ENCODE peak calls at places on chromosomes 12 and 14, in seven cellular contexts. Z, S, E, G, T, P and Y are unnamed samples. For H3K9me3, the result is how much of the 10 kb centered on the place peaks cover.

GRCh38 chr14:69037790-69038448 is 58.8 kb upstream of the ACTN1 start:
- DNase-seq in Z (no peak), S (no peak), E (peak), G (no peak), T (no peak), P (no peak), Y (no peak)

GRCh38 chr12:97283297-97283696 is 179.3 kb upstream of the RMST start:
- DNase-seq in Z (no peak), S (no peak), E (no peak), G (no peak), T (no peak), P (peak), Y (no peak)

GRCh38 chr14:33454022-33454645 is 496.7 kb downstream of the EGLN3 start:
- DNase-seq in Z (no peak), S (no peak), E (peak), G (no peak), T (no peak), P (no peak), Y (no peak)

GRCh38 chr14:36517242-36518030 is 2.6 kb downstream of the NKX2-1 start:
- DNase-seq in Z (no peak), S (no peak), E (no peak), G (no peak), T (no peak), P (no peak), Y (no peak)

GRCh38 chr12:124548854-124549378 is 18.5 kb downstream of the NCOR2 start:
- DNase-seq in Z (peak), S (no peak), E (peak), G (no peak), T (no peak), P (peak), Y (no peak)

GRCh38 chr12:70756118-70756517 is 118.9 kb upstream of the PTPRB start:
- DNase-seq in Z (no peak), S (no peak), E (peak), G (no peak), T (no peak), P (peak), Y (no peak)

GRCh38 chr12:38056701-38057689 is 259.6 kb upstream of the ALG10B start:
- DNase-seq in Z (no peak), S (no peak), E (peak), G (no peak), T (no peak), P (no peak), Y (no peak)

GRCh38 chr14:37196604-37197420 is 925 bp upstream of the MIPOL1 start:
- DNase-seq in Z (no peak), S (no peak), E (peak), G (no peak), T (no peak), P (no peak), Y (no peak)

GRCh38 chr14:22929848-22930364 is 730 bp upstream of the PRMT5 start:
- DNase-seq in Z (no peak), S (no peak), E (no peak), G (no peak), T (no peak), P (no peak), Y (no peak)

GRCh38 chr14:37150414-37150813 is 22.0 kb downstream of the SLC25A21 start:
- DNase-seq in Z (no peak), S (no peak), E (peak), G (no peak), T (no peak), P (peak), Y (no peak)

GRCh38 chr12:22169281-22169824 is 123.3 kb downstream of the CMAS start:
- DNase-seq in Z (no peak), S (no peak), E (no peak), G (no peak), T (no peak), P (no peak), Y (no peak)

GRCh38 chr14:58488550-58488949 is 61.0 kb downstream of the KIAA0586 start:
- DNase-seq in Z (no peak), S (no peak), E (peak), G (no peak), T (no peak), P (peak), Y (no peak)

GRCh38 chr12:85803231-85803630 is 33.0 kb downstream of the RASSF9 start:
- DNase-seq in Z (no peak), S (no peak), E (peak), G (no peak), T (no peak), P (peak), Y (no peak)

GRCh38 chr14:72420749-72421452 is 473.0 kb downstream of the DPF3 start:
- DNase-seq in Z (peak), S (peak), E (peak), G (no peak), T (peak), P (peak), Y (peak)

GRCh38 chr14:68665792-68666195 is 127.1 kb downstream of the ZFP36L1 start:
- DNase-seq in Z (no peak), S (no peak), E (no peak), G (no peak), T (no peak), P (no peak), Y (no peak)

GRCh38 chr14:65359503-65359902 is 53.0 kb upstream of the FUT8 start:
- DNase-seq in Z (no peak), S (no peak), E (peak), G (no peak), T (no peak), P (no peak), Y (no peak)

GRCh38 chr14:51652168-51653095 is 722 bp downstream of the FRMD6 start:
- DNase-seq in Z (peak), S (no peak), E (peak), G (no peak), T (peak), P (no peak), Y (peak)

GRCh38 chr12:5013206-5013830 is 30.4 kb upstream of the KCNA5 start:
- DNase-seq in Z (no peak), S (no peak), E (no peak), G (no peak), T (no peak), P (no peak), Y (no peak)

GRCh38 chr12:42759622-42760273 is 170.2 kb upstream of the PRICKLE1 start:
- DNase-seq in Z (peak), S (no peak), E (peak), G (no peak), T (peak), P (no peak), Y (peak)

GRCh38 chr12:39605501-39605900 is 14.1 kb downstream of the ABCD2 start:
- DNase-seq in Z (no peak), S (no peak), E (no peak), G (no peak), T (no peak), P (no peak), Y (no peak)

GRCh38 chr12:27969901-27970390 is 2.6 kb downstream of the PTHLH start:
- DNase-seq in Z (peak), S (no peak), E (peak), G (no peak), T (peak), P (peak), Y (peak)

GRCh38 chr12:53780323-53780722 is 28.5 kb upstream of the CISTR start:
- DNase-seq in Z (no peak), S (no peak), E (no peak), G (no peak), T (no peak), P (no peak), Y (no peak)

GRCh38 chr14:78359581-78359980 is 189.4 kb downstream of the NRXN3 start:
- DNase-seq in Z (no peak), S (no peak), E (no peak), G (no peak), T (no peak), P (no peak), Y (no peak)

GRCh38 chr12:6547987-6548386 is 7.9 kb downstream of the IFFO1 start:
- DNase-seq in Z (no peak), S (no peak), E (peak), G (no peak), T (no peak), P (no peak), Y (no peak)

GRCh38 chr12:29818925-29819324 is 35.2 kb upstream of the TMTC1 start:
- DNase-seq in Z (no peak), S (no peak), E (peak), G (no peak), T (no peak), P (no peak), Y (peak)

GRCh38 chr14:98705826-98706225 is 566.2 kb downstream of the BCL11B start:
- DNase-seq in Z (no peak), S (no peak), E (no peak), G (no peak), T (no peak), P (peak), Y (no peak)

GRCh38 chr14:64983439-64984310 is 3.0 kb upstream of the FNTB start:
- DNase-seq in Z (peak), S (no peak), E (peak), G (peak), T (no peak), P (peak), Y (no peak)

GRCh38 chr12:26122681-26123481 is 2.0 kb downstream of the BHLHE41 start:
- DNase-seq in Z (peak), S (no peak), E (peak), G (no peak), T (peak), P (peak), Y (peak)

GRCh38 chr12:12696562-12697383 is 790 bp upstream of the GPR19 start:
- DNase-seq in Z (peak), S (peak), E (peak), G (peak), T (peak), P (peak), Y (peak)

GRCh38 chr14:36430662-36431084 is 89.4 kb downstream of the NKX2-1 start:
- DNase-seq in Z (no peak), S (no peak), E (no peak), G (no peak), T (peak), P (no peak), Y (no peak)

GRCh38 chr12:123808167-123808566 is 46.1 kb downstream of the DNAH10 start:
- DNase-seq in Z (no peak), S (no peak), E (peak), G (no peak), T (no peak), P (peak), Y (no peak)

GRCh38 chr14:87018294-87018693 is 974.7 kb downstream of the GALC start:
- DNase-seq in Z (no peak), S (no peak), E (no peak), G (no peak), T (no peak), P (no peak), Y (no peak)

GRCh38 chr14:104224516-104225281 is 86.3 kb downstream of the KIF26A start:
- DNase-seq in Z (no peak), S (peak), E (no peak), G (no peak), T (no peak), P (peak), Y (no peak)

GRCh38 chr14:104223101-104223809 is 84.9 kb downstream of the KIF26A start:
- DNase-seq in Z (no peak), S (no peak), E (no peak), G (no peak), T (peak), P (peak), Y (no peak)

GRCh38 chr14:104222396-104223036 is 84.1 kb downstream of the KIF26A start:
- DNase-seq in Z (no peak), S (no peak), E (no peak), G (no peak), T (no peak), P (no peak), Y (no peak)

GRCh38 chr14:104221636-104222375 is 83.4 kb downstream of the KIF26A start:
- DNase-seq in Z (no peak), S (no peak), E (no peak), G (no peak), T (peak), P (no peak), Y (no peak)

DNA sequence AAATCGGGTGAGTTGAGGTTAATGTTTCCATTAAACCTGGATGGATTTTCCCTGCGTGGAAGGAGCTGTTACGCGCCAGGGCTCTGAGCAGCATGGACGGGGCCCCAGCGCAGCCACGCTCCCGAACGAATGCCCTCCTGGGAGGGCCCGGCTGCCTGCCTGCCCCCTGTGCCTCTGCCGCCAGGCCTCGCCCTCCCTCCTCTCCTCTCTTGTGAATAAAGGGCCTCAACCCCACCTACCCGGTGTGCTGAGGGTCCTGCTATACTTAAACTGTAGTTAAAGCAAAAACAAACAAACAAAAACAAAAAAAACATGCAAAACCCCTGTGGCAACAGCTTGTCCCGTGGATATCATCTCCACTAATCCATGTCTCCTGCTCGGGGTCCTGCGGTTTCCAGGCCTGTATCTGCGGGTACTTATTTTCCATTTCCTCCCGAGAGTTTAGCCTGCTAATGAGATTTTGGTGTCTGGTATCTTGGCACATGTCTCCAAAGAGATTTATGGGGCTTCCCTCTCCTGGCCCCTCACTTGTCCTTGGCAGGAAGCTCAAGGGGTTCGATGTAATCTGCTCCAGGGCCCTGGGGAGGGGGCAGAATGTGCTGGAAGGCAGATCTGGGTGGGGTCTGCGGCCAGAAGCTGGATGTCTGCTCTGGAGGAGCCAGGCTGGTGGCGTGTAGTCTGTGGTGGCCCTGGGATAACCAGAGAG is 85.6 kb downstream of the KIF26A start:
- DNase-seq in Z (no peak), S (no peak), E (no peak), G (no peak), T (no peak), P (peak), Y (no peak)
- H3K9me3 ChIP-seq in Z (under half), S (under half), E (under half), G (under half), T (under half), P (under half), Y (under half)

DNA sequence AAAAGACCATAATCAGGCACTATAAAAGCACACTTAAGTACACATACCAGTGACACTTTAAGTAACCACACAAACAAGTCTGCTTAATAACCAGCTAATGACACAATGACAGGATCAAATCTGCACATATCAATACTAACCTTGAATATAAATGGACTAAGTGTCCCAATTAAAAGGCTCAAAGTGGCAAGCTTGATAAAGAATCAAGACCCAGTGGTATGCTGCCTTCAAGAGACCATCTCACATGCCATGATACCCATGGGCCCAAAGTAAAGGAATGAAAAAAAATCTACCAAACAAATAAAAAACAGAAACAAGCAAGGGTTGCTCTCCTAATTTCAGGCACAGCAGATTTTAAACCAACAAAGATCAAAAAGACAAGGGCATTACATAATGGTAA is 470.4 kb downstream of the TRHDE start:
- DNase-seq in Z (no peak), S (no peak), E (no peak), G (no peak), T (no peak), P (no peak), Y (no peak)
- H3K27ac ChIP-seq in Z (no peak), S (no peak), E (no peak), G (no peak), T (no peak), P (no peak), Y (no peak)

DNA sequence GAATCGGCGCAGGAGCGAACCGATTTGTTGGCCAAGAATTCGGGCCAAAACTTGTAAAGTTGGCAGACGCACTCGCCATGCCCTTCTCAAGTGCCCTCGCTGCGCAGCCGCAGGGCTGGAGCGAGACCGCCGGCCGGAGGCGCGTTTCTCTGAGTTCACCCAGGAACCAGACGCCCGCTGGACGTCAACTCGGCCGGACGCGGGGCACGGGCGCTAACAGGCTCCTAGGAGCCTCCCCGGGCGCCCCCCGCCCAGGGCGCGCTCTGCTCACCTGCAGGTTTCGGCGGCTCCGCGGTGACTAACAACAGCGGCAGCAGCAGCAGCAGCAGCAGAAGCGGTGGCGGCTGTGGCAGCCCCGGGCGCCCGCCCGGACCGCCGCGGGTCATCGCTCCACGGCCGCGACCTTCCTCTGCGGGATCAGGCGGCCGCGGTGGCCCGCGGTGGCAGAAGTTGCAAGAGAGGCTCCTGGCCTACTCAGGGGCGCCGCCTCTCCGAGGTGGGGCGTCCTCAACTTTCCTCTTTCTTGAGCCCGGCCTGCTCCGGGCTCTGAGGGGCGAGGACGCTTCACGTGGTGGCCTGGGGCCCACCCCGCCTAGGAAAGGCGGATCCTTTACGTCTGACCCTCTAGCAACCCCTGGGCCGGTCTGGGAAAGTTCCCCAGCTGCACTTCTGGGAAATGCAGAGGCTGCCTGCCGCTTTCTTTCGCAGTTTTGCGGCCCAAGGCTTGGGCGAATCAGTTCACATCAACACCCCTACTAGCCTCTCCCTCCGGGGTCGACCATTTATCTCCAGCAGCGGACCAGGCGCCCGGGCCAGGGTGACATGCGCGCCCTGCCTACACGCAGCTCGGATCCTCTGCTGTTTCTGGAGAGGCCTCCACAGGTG is at the start of gene PLBD1:
- DNase-seq in Z (peak), S (no peak), E (peak), G (no peak), T (peak), P (peak), Y (peak)
- H3K9me3 ChIP-seq in Z (under half), S (under half), E (under half), G (under half), T (under half), P (under half), Y (under half)

GRCh38 chr12:119870462-119870861 is 6.7 kb downstream of the CIT start:
- DNase-seq in Z (no peak), S (no peak), E (no peak), G (no peak), T (no peak), P (no peak), Y (no peak)
- H3K27ac ChIP-seq in Z (no peak), S (no peak), E (peak), G (no peak), T (no peak), P (no peak), Y (no peak)

GRCh38 chr12:41605528-41606295 is 417.6 kb downstream of the PDZRN4 start:
- DNase-seq in Z (no peak), S (no peak), E (no peak), G (no peak), T (no peak), P (peak), Y (no peak)
- H3K9me3 ChIP-seq in Z (under half), S (under half), E (under half), G (under half), T (under half), P (under half), Y (under half)

GRCh38 chr12:91975891-91976290 is 169.8 kb downstream of the BTG1 start:
- DNase-seq in Z (no peak), S (no peak), E (no peak), G (no peak), T (no peak), P (no peak), Y (no peak)

GRCh38 chr12:91978143-91978542 is 167.5 kb downstream of the BTG1 start:
- DNase-seq in Z (no peak), S (peak), E (no peak), G (peak), T (no peak), P (no peak), Y (no peak)

GRCh38 chr12:91974541-91974940 is 171.1 kb downstream of the BTG1 start:
- DNase-seq in Z (no peak), S (no peak), E (peak), G (no peak), T (no peak), P (no peak), Y (no peak)

GRCh38 chr12:91972896-91973295 is 172.8 kb downstream of the BTG1 start:
- DNase-seq in Z (no peak), S (no peak), E (no peak), G (no peak), T (no peak), P (no peak), Y (no peak)

GRCh38 chr12:91973813-91974212 is 171.8 kb downstream of the BTG1 start:
- DNase-seq in Z (no peak), S (no peak), E (peak), G (no peak), T (no peak), P (no peak), Y (no peak)
- H3K27ac ChIP-seq in Z (no peak), S (no peak), E (no peak), G (no peak), T (no peak), P (no peak), Y (no peak)

GRCh38 chr14:106843376-106843775 is 1317.0 kb downstream of the TMEM121 start:
- DNase-seq in Z (no peak), S (no peak), E (no peak), G (no peak), T (no peak), P (no peak), Y (no peak)
- H3K9me3 ChIP-seq in Z (under half), S (under half), E (under half), G (under half), T (under half), P (under half), Y (under half)

DNA sequence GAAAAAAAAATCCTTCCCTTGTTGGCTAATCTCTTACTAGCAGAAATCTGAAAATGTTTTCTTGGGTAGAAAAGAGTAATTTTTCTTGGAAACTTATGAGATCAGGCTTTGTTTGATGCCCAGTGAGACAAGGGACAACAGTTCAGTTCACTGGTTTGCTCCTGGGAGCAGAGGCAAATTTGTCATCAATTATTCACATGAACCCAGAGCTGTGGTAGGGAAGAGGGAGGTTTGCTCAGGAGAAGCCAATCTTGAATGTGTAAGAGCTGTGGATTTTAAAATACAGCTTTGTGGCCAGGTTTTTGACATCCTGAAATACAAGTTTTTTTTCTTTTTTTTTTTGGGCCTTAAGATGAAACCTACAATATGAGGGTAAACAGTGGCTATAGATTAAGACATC is 426.6 kb downstream of the ATP23 start:
- DNase-seq in Z (no peak), S (no peak), E (peak), G (no peak), T (no peak), P (no peak), Y (no peak)
- H3K27ac ChIP-seq in Z (no peak), S (no peak), E (peak), G (no peak), T (no peak), P (no peak), Y (no peak)